ENCODE peak calls at places on chromosome 4, in nine cellular contexts. One of them, this sample, is unnamed.
A peak's percentile ranks its signal among the peaks of the same experiment; 100 is the strongest.

GRCh38 chr4:145217339-145217738 is 37.0 kb upstream of the OTUD4 start:
- DNase-seq in HCT116: no peak
- DNase-seq in occipital lobe: no peak
- DNase-seq in choroid plexus epithelial cell: no peak
- DNase-seq in NCI-H2081: no peak
- DNase-seq in heart left ventricle: no peak
- DNase-seq in left colon: no peak
- DNase-seq in HFF-Myc: no peak
- DNase-seq in K562: no peak
- DNase-seq in this sample: no peak

GRCh38 chr4:7933631-7934510 is 5.8 kb downstream of the AFAP1 start:
- DNase-seq in occipital lobe: no peak
- DNase-seq in K562: no peak
- DNase-seq in NCI-H2081: no peak
- DNase-seq in HCT116: no peak
- DNase-seq in choroid plexus epithelial cell: peak; percentile 29
- DNase-seq in heart left ventricle: no peak
- DNase-seq in HFF-Myc: no peak
- DNase-seq in left colon: no peak
- DNase-seq in this sample: no peak

GRCh38 chr4:20487446-20487845 is 212.8 kb upstream of the PACRGL start:
- DNase-seq in occipital lobe: no peak
- DNase-seq in K562: no peak
- DNase-seq in heart left ventricle: no peak
- DNase-seq in HCT116: no peak
- DNase-seq in choroid plexus epithelial cell: no peak
- DNase-seq in NCI-H2081: no peak
- DNase-seq in left colon: no peak
- DNase-seq in HFF-Myc: no peak
- DNase-seq in this sample: no peak

GRCh38 chr4:16284050-16284449 is 57.8 kb upstream of the TAPT1 start:
- DNase-seq in left colon: no peak
- DNase-seq in choroid plexus epithelial cell: no peak
- DNase-seq in NCI-H2081: no peak
- DNase-seq in K562: no peak
- DNase-seq in occipital lobe: no peak
- DNase-seq in HFF-Myc: no peak
- DNase-seq in HCT116: no peak
- DNase-seq in heart left ventricle: no peak
- DNase-seq in this sample: no peak

GRCh38 chr4:153114771-153115321 is 89.4 kb upstream of the TRIM2 start:
- DNase-seq in choroid plexus epithelial cell: peak; percentile 79
- DNase-seq in occipital lobe: no peak
- DNase-seq in NCI-H2081: no peak
- DNase-seq in left colon: no peak
- DNase-seq in HCT116: peak; percentile 69
- DNase-seq in heart left ventricle: no peak
- DNase-seq in HFF-Myc: no peak
- DNase-seq in K562: no peak
- DNase-seq in this sample: no peak

GRCh38 chr4:18536420-18536819 is 514.9 kb upstream of the LCORL start:
- DNase-seq in occipital lobe: no peak
- DNase-seq in left colon: no peak
- DNase-seq in HFF-Myc: no peak
- DNase-seq in HCT116: no peak
- DNase-seq in NCI-H2081: no peak
- DNase-seq in K562: no peak
- DNase-seq in choroid plexus epithelial cell: no peak
- DNase-seq in heart left ventricle: no peak
- DNase-seq in this sample: no peak

GRCh38 chr4:158316264-158316663 is 106.0 kb downstream of the TMEM144 start:
- DNase-seq in NCI-H2081: no peak
- DNase-seq in HCT116: no peak
- DNase-seq in left colon: no peak
- DNase-seq in occipital lobe: no peak
- DNase-seq in K562: no peak
- DNase-seq in HFF-Myc: no peak
- DNase-seq in heart left ventricle: no peak
- DNase-seq in choroid plexus epithelial cell: peak; percentile 47
- DNase-seq in this sample: no peak

GRCh38 chr4:53240573-53240972 is 125.3 kb downstream of the SCFD2 start:
- DNase-seq in occipital lobe: no peak
- DNase-seq in K562: no peak
- DNase-seq in HCT116: no peak
- DNase-seq in choroid plexus epithelial cell: no peak
- DNase-seq in HFF-Myc: no peak
- DNase-seq in left colon: no peak
- DNase-seq in NCI-H2081: no peak
- DNase-seq in heart left ventricle: no peak
- DNase-seq in this sample: no peak

GRCh38 chr4:8522160-8523120 is 57.8 kb upstream of the GPR78 start:
- DNase-seq in choroid plexus epithelial cell: no peak
- DNase-seq in K562: no peak
- DNase-seq in occipital lobe: no peak
- DNase-seq in left colon: no peak
- DNase-seq in HFF-Myc: no peak
- DNase-seq in NCI-H2081: no peak
- DNase-seq in heart left ventricle: no peak
- DNase-seq in HCT116: no peak
- DNase-seq in this sample: no peak

GRCh38 chr4:6107886-6108285 is 89.7 kb upstream of the C4orf50 start:
- DNase-seq in occipital lobe: no peak
- DNase-seq in choroid plexus epithelial cell: no peak
- DNase-seq in NCI-H2081: no peak
- DNase-seq in left colon: no peak
- DNase-seq in heart left ventricle: no peak
- DNase-seq in HFF-Myc: no peak
- DNase-seq in K562: no peak
- DNase-seq in HCT116: no peak
- DNase-seq in this sample: no peak

GRCh38 chr4:74096265-74096980 is 2.6 kb downstream of the CXCL2 start:
- DNase-seq in left colon: no peak
- DNase-seq in occipital lobe: no peak
- DNase-seq in K562: peak; percentile 74
- DNase-seq in heart left ventricle: no peak
- DNase-seq in choroid plexus epithelial cell: peak; percentile 54
- DNase-seq in HFF-Myc: no peak
- DNase-seq in HCT116: no peak
- DNase-seq in NCI-H2081: no peak
- DNase-seq in this sample: no peak

GRCh38 chr4:169270810-169271691 is at the start of gene SH3RF1:
- DNase-seq in heart left ventricle: peak; percentile 92
- DNase-seq in NCI-H2081: peak; percentile 66
- DNase-seq in occipital lobe: peak; percentile 84
- DNase-seq in left colon: peak; percentile 87
- DNase-seq in choroid plexus epithelial cell: peak; percentile 82
- DNase-seq in K562: peak; percentile 46
- DNase-seq in HCT116: no peak
- DNase-seq in HFF-Myc: no peak
- DNase-seq in this sample: peak; percentile 26

GRCh38 chr4:140943887-140944515 is 187.8 kb upstream of the TBC1D9 start:
- DNase-seq in K562: no peak
- DNase-seq in left colon: no peak
- DNase-seq in occipital lobe: no peak
- DNase-seq in heart left ventricle: no peak
- DNase-seq in HCT116: no peak
- DNase-seq in HFF-Myc: no peak
- DNase-seq in NCI-H2081: no peak
- DNase-seq in choroid plexus epithelial cell: peak; percentile 90
- DNase-seq in this sample: no peak

GRCh38 chr4:144355809-144356757 is 215.6 kb upstream of the GYPA start:
- DNase-seq in HCT116: peak; percentile 67
- DNase-seq in K562: peak; percentile 18
- DNase-seq in HFF-Myc: peak; percentile 78
- DNase-seq in choroid plexus epithelial cell: peak; percentile 99
- DNase-seq in left colon: no peak
- DNase-seq in NCI-H2081: peak; percentile 5
- DNase-seq in heart left ventricle: no peak
- DNase-seq in occipital lobe: no peak
- DNase-seq in this sample: peak; percentile 49

GRCh38 chr4:66564901-66565648 is 894.8 kb upstream of the EPHA5 start:
- DNase-seq in K562: no peak
- DNase-seq in occipital lobe: no peak
- DNase-seq in left colon: no peak
- DNase-seq in heart left ventricle: no peak
- DNase-seq in choroid plexus epithelial cell: peak; percentile 82
- DNase-seq in HCT116: no peak
- DNase-seq in HFF-Myc: no peak
- DNase-seq in NCI-H2081: no peak
- DNase-seq in this sample: no peak

GRCh38 chr4:87967193-87967592 is 8.3 kb upstream of the SPP1 start:
- DNase-seq in K562: no peak
- DNase-seq in choroid plexus epithelial cell: no peak
- DNase-seq in HFF-Myc: no peak
- DNase-seq in HCT116: no peak
- DNase-seq in NCI-H2081: no peak
- DNase-seq in left colon: no peak
- DNase-seq in heart left ventricle: no peak
- DNase-seq in occipital lobe: no peak
- DNase-seq in this sample: no peak

GRCh38 chr4:167248271-167248670 is 14.0 kb upstream of the SPOCK3 start:
- DNase-seq in HFF-Myc: no peak
- DNase-seq in NCI-H2081: no peak
- DNase-seq in K562: no peak
- DNase-seq in left colon: no peak
- DNase-seq in occipital lobe: no peak
- DNase-seq in choroid plexus epithelial cell: no peak
- DNase-seq in heart left ventricle: no peak
- DNase-seq in HCT116: no peak
- DNase-seq in this sample: no peak

GRCh38 chr4:81314897-81315470 is 100.0 kb upstream of the PRKG2 start:
- DNase-seq in K562: no peak
- DNase-seq in occipital lobe: no peak
- DNase-seq in heart left ventricle: no peak
- DNase-seq in left colon: no peak
- DNase-seq in choroid plexus epithelial cell: peak; percentile 18
- DNase-seq in HCT116: no peak
- DNase-seq in HFF-Myc: no peak
- DNase-seq in NCI-H2081: peak; percentile 46
- DNase-seq in this sample: no peak

GRCh38 chr4:11565899-11566298 is 137.2 kb upstream of the HS3ST1 start:
- DNase-seq in K562: no peak
- DNase-seq in heart left ventricle: no peak
- DNase-seq in NCI-H2081: no peak
- DNase-seq in left colon: no peak
- DNase-seq in occipital lobe: no peak
- DNase-seq in HCT116: no peak
- DNase-seq in choroid plexus epithelial cell: no peak
- DNase-seq in HFF-Myc: no peak
- DNase-seq in this sample: no peak

GRCh38 chr4:184061582-184061981 is 156.1 kb downstream of the ENPP6 start:
- DNase-seq in HFF-Myc: no peak
- DNase-seq in NCI-H2081: no peak
- DNase-seq in occipital lobe: no peak
- DNase-seq in HCT116: no peak
- DNase-seq in choroid plexus epithelial cell: no peak
- DNase-seq in left colon: no peak
- DNase-seq in heart left ventricle: no peak
- DNase-seq in K562: no peak
- DNase-seq in this sample: no peak

GRCh38 chr4:136742330-136742729 is 790.0 kb downstream of the PCDH18 start:
- DNase-seq in choroid plexus epithelial cell: peak; percentile 68
- DNase-seq in occipital lobe: no peak
- DNase-seq in HFF-Myc: no peak
- DNase-seq in left colon: no peak
- DNase-seq in heart left ventricle: no peak
- DNase-seq in HCT116: no peak
- DNase-seq in NCI-H2081: no peak
- DNase-seq in K562: no peak
- DNase-seq in this sample: no peak

GRCh38 chr4:156154978-156155377 is 201.3 kb upstream of the CTSO start:
- DNase-seq in NCI-H2081: no peak
- DNase-seq in K562: no peak
- DNase-seq in HCT116: no peak
- DNase-seq in left colon: no peak
- DNase-seq in choroid plexus epithelial cell: peak; percentile 38
- DNase-seq in heart left ventricle: no peak
- DNase-seq in occipital lobe: no peak
- DNase-seq in HFF-Myc: no peak
- DNase-seq in this sample: no peak

GRCh38 chr4:83947811-83948210 is 411.9 kb downstream of the GPAT3 start:
- DNase-seq in HFF-Myc: no peak
- DNase-seq in choroid plexus epithelial cell: no peak
- DNase-seq in NCI-H2081: no peak
- DNase-seq in HCT116: no peak
- DNase-seq in K562: no peak
- DNase-seq in occipital lobe: no peak
- DNase-seq in left colon: no peak
- DNase-seq in heart left ventricle: no peak
- DNase-seq in this sample: no peak